ENCODE peak calls at places on chromosomes 12 and 14, in seven cellular contexts. V, X, G, B, F, R and A are unnamed samples.

GRCh38 chr14:72677664-72678063 is 216.2 kb downstream of the DPF3 start:
- DNase-seq in V (no peak), X (no peak), G (peak), B (no peak), F (no peak), R (no peak), A (no peak)

GRCh38 chr12:9673404-9674225 is 4.1 kb downstream of the CLEC2D start:
- DNase-seq in V (peak), X (no peak), G (peak), B (no peak), F (peak), R (peak), A (peak)

GRCh38 chr12:68358532-68359485 is 26.6 kb upstream of the MDM1 start:
- DNase-seq in V (peak), X (no peak), G (peak), B (peak), F (peak), R (peak), A (peak)

GRCh38 chr14:92734618-92735017 is 13.8 kb downstream of the LGMN start:
- DNase-seq in V (no peak), X (no peak), G (no peak), B (no peak), F (no peak), R (no peak), A (no peak)

GRCh38 chr12:96198970-96199369 is 4.8 kb downstream of the ELK3 start:
- DNase-seq in V (peak), X (no peak), G (peak), B (no peak), F (peak), R (no peak), A (peak)

GRCh38 chr12:6090786-6091185 is 33.7 kb downstream of the VWF start:
- DNase-seq in V (no peak), X (no peak), G (peak), B (no peak), F (no peak), R (no peak), A (peak)

GRCh38 chr12:39990122-39991101 is 115.5 kb downstream of the SLC2A13 start:
- DNase-seq in V (peak), X (no peak), G (peak), B (peak), F (peak), R (peak), A (peak)

GRCh38 chr14:61470261-61470953 is 149.0 kb downstream of the PRKCH start:
- DNase-seq in V (peak), X (no peak), G (peak), B (no peak), F (peak), R (no peak), A (peak)

GRCh38 chr12:47757840-47758583 is 668 bp downstream of the RAPGEF3 start:
- DNase-seq in V (no peak), X (no peak), G (no peak), B (no peak), F (no peak), R (no peak), A (no peak)

GRCh38 chr12:104023710-104024109 is 26.3 kb downstream of the GLT8D2 start:
- DNase-seq in V (no peak), X (no peak), G (no peak), B (no peak), F (no peak), R (no peak), A (no peak)

GRCh38 chr12:123398177-123398916 is 14.4 kb downstream of the KMT5A start:
- DNase-seq in V (no peak), X (no peak), G (peak), B (no peak), F (peak), R (no peak), A (peak)

GRCh38 chr14:32984531-32984930 is 45.9 kb downstream of the NPAS3 start:
- DNase-seq in V (no peak), X (no peak), G (no peak), B (no peak), F (no peak), R (no peak), A (no peak)

GRCh38 chr12:124727922-124728321 is 135.7 kb downstream of the SCARB1 start:
- DNase-seq in V (no peak), X (no peak), G (no peak), B (no peak), F (no peak), R (no peak), A (no peak)

GRCh38 chr12:40263616-40264409 is 39.0 kb downstream of the LRRK2 start:
- DNase-seq in V (no peak), X (no peak), G (no peak), B (no peak), F (no peak), R (no peak), A (peak)

GRCh38 chr14:49641697-49642129 is 6.7 kb upstream of the DNAAF2 start:
- DNase-seq in V (no peak), X (no peak), G (no peak), B (peak), F (peak), R (no peak), A (peak)

GRCh38 chr12:125944446-125944845 is 879.2 kb downstream of the AACS start:
- DNase-seq in V (no peak), X (no peak), G (no peak), B (no peak), F (no peak), R (no peak), A (no peak)

GRCh38 chr12:26713885-26714383 is 119.1 kb downstream of the ITPR2 start:
- DNase-seq in V (no peak), X (no peak), G (no peak), B (no peak), F (peak), R (no peak), A (no peak)

GRCh38 chr12:2868986-2869385 is 8.0 kb downstream of the FOXM1 start:
- DNase-seq in V (no peak), X (no peak), G (peak), B (no peak), F (no peak), R (no peak), A (peak)

GRCh38 chr14:33539918-33540357 is 410.9 kb downstream of the EGLN3 start:
- DNase-seq in V (no peak), X (no peak), G (no peak), B (no peak), F (no peak), R (no peak), A (no peak)

GRCh38 chr12:28585146-28585545 is 394.9 kb downstream of the CCDC91 start:
- DNase-seq in V (no peak), X (no peak), G (no peak), B (no peak), F (no peak), R (no peak), A (no peak)

GRCh38 chr12:120851444-120851843 is 52.7 kb downstream of the SPPL3 start:
- DNase-seq in V (no peak), X (no peak), G (no peak), B (no peak), F (no peak), R (no peak), A (no peak)

GRCh38 chr14:71815110-71815509 is 117.1 kb upstream of the RGS6 start:
- DNase-seq in V (no peak), X (no peak), G (no peak), B (no peak), F (no peak), R (no peak), A (no peak)

GRCh38 chr12:80838024-80838658 is 99.6 kb downstream of the LIN7A start:
- DNase-seq in V (no peak), X (no peak), G (no peak), B (no peak), F (no peak), R (no peak), A (no peak)

GRCh38 chr12:128449146-128449894 is 182.3 kb downstream of the TMEM132C start:
- DNase-seq in V (no peak), X (no peak), G (no peak), B (no peak), F (peak), R (no peak), A (no peak)

GRCh38 chr12:104358353-104359003 is 54.9 kb downstream of the EID3 start:
- DNase-seq in V (peak), X (no peak), G (peak), B (peak), F (peak), R (peak), A (peak)

GRCh38 chr12:19757317-19757877 is 318.1 kb downstream of the AEBP2 start:
- DNase-seq in V (peak), X (no peak), G (peak), B (peak), F (peak), R (no peak), A (peak)